ENCODE peak calls at places on chromosome 19, in seven cellular contexts. V, I, S, L, P, Z and G are unnamed samples.

GRCh38 chr19:6018786-6019185 is 40.8 kb upstream of the RANBP3 start:
- DNase-seq in P (no peak), Z (no peak), S (no peak), I (peak), V (no peak), L (no peak), G (no peak)

GRCh38 chr19:3367572-3368440 is 1.4 kb downstream of the NFIC start:
- DNase-seq in S (no peak), I (peak), P (no peak), V (no peak), Z (no peak), L (no peak), G (no peak)

GRCh38 chr19:21474671-21475181 is 30.7 kb upstream of the ZNF429 start:
- DNase-seq in V (peak), L (peak), Z (peak), S (no peak), I (peak), P (peak), G (no peak)

GRCh38 chr19:11420429-11420893 is 1.3 kb upstream of the RGL3 start:
- DNase-seq in Z (peak), I (no peak), L (peak), S (no peak), V (no peak), P (no peak), G (no peak)

GRCh38 chr19:49498475-49498874 is 2.2 kb downstream of the RPS11 start:
- DNase-seq in V (no peak), Z (no peak), L (no peak), P (no peak), I (no peak), S (no peak), G (no peak)

GRCh38 chr19:33311326-33311682 is 9.0 kb upstream of the CEBPA start:
- DNase-seq in P (no peak), V (no peak), L (no peak), S (no peak), Z (no peak), I (no peak), G (no peak)

GRCh38 chr19:35318679-35319448 is 10.1 kb upstream of the CD22 start:
- DNase-seq in L (peak), V (no peak), I (peak), S (peak), Z (peak), P (peak), G (peak)

GRCh38 chr19:56161534-56161933 is 14.3 kb upstream of the GALP start:
- DNase-seq in P (no peak), L (no peak), V (no peak), I (no peak), S (no peak), Z (no peak), G (no peak)

GRCh38 chr19:45952691-45953505 is 20.8 kb downstream of the NOVA2 start:
- DNase-seq in V (no peak), S (peak), L (no peak), I (peak), P (peak), Z (peak), G (peak)

GRCh38 chr19:48968813-48969218 is 3.7 kb downstream of the FTL start:
- DNase-seq in I (no peak), P (no peak), V (no peak), L (no peak), S (no peak), Z (peak), G (no peak)

GRCh38 chr19:5621311-5621944 is 1.1 kb downstream of the SAFB2 start:
- DNase-seq in P (no peak), I (no peak), L (no peak), Z (peak), S (no peak), V (no peak), G (no peak)

GRCh38 chr19:19451429-19452240 is 46.2 kb downstream of the GATAD2A start:
- DNase-seq in V (peak), P (peak), S (no peak), Z (no peak), L (no peak), I (no peak), G (no peak)

GRCh38 chr19:52343548-52343947 is 7.5 kb downstream of the ZNF610 start:
- DNase-seq in S (peak), V (peak), L (no peak), I (peak), Z (peak), P (peak), G (no peak)

GRCh38 chr19:43229315-43229714 is 23.9 kb upstream of the PSG4 start:
- DNase-seq in I (no peak), V (no peak), P (peak), S (peak), Z (no peak), L (no peak), G (peak)